ENCODE peak calls at places on chromosomes 5 and 9, in five cellular contexts. L, K, U, G and V are unnamed samples.

GRCh38 chr5:140311011-140311467 is 8.1 kb upstream of the PFDN1 start:
- DNase-seq in L (no peak), U (no peak), K (peak; percentile 16), G (no peak), V (peak; percentile 51)

GRCh38 chr5:115558388-115558956 is 13.9 kb upstream of the FEM1C start:
- DNase-seq in U (no peak), K (no peak), L (no peak), G (no peak), V (no peak)

GRCh38 chr5:66724336-66724735 is 128.1 kb downstream of the MAST4 start:
- DNase-seq in K (no peak), U (no peak), G (no peak), L (no peak), V (no peak)

GRCh38 chr5:175746851-175747250 is 89.0 kb downstream of the HRH2 start:
- DNase-seq in L (peak; percentile 52), U (no peak), K (no peak), G (peak; percentile 58), V (peak; percentile 6)

GRCh38 chr5:50593681-50594080 is 72.8 kb upstream of the PARP8 start:
- DNase-seq in U (no peak), K (no peak), G (no peak), L (no peak), V (no peak)

GRCh38 chr9:137543237-137543963 is 6.8 kb downstream of the PNPLA7 start:
- DNase-seq in L (no peak), G (no peak), K (no peak), U (no peak), V (no peak)

GRCh38 chr9:127586537-127586936 is 25.5 kb upstream of the STXBP1 start:
- DNase-seq in U (no peak), L (peak; percentile 79), G (peak; percentile 87), K (peak; percentile 75), V (peak; percentile 64)

GRCh38 chr5:155485344-155485743 is 471.8 kb downstream of the KIF4B start:
- DNase-seq in G (no peak), U (no peak), L (no peak), K (no peak), V (no peak)

GRCh38 chr5:13591621-13592020 is 352.9 kb downstream of the DNAH5 start:
- DNase-seq in K (no peak), U (no peak), L (no peak), G (no peak), V (no peak)

GRCh38 chr5:180289966-180290365 is 1.9 kb downstream of the MAPK9 start:
- DNase-seq in K (no peak), G (no peak), U (no peak), L (no peak), V (no peak)

GRCh38 chr5:37696190-37697021 is 143.4 kb downstream of the GDNF start:
- DNase-seq in K (peak; percentile 52), U (no peak), G (no peak), L (no peak), V (no peak)

GRCh38 chr9:72029986-72030385 is 30.4 kb downstream of the C9orf57 start:
- DNase-seq in L (no peak), U (no peak), K (no peak), G (no peak), V (no peak)

GRCh38 chr5:39599721-39600431 is 175.1 kb upstream of the DAB2 start:
- DNase-seq in U (no peak), L (no peak), K (no peak), G (no peak), V (peak; percentile 21)

GRCh38 chr5:33073856-33074255 is 362.7 kb downstream of the NPR3 start:
- DNase-seq in U (no peak), G (no peak), L (no peak), K (no peak), V (no peak)

GRCh38 chr5:133390416-133391155 is 221.8 kb downstream of the FSTL4 start:
- DNase-seq in L (no peak), G (no peak), U (no peak), K (no peak), V (no peak)

GRCh38 chr9:132990781-132991180 is 12.3 kb downstream of the GFI1B start:
- DNase-seq in L (no peak), G (peak; percentile 4), U (no peak), K (no peak), V (no peak)

GRCh38 chr5:135393229-135393628 is 5.8 kb downstream of the MACROH2A1 start:
- DNase-seq in K (no peak), G (no peak), L (no peak), U (no peak), V (no peak)

GRCh38 chr5:141778211-141778610 is 96.2 kb upstream of the ARAP3 start:
- DNase-seq in K (no peak), U (no peak), L (peak; percentile 38), G (no peak), V (no peak)

GRCh38 chr9:15501179-15501578 is 9.6 kb downstream of the PSIP1 start:
- DNase-seq in K (no peak), U (no peak), L (no peak), G (no peak), V (no peak)

GRCh38 chr9:15492485-15493150 is 18.2 kb downstream of the PSIP1 start:
- DNase-seq in L (no peak), K (no peak), U (no peak), G (no peak), V (no peak)

GRCh38 chr9:15499108-15499507 is 11.7 kb downstream of the PSIP1 start:
- DNase-seq in K (no peak), U (no peak), G (no peak), L (no peak), V (no peak)

GRCh38 chr9:15501803-15502202 is 9.0 kb downstream of the PSIP1 start:
- DNase-seq in L (no peak), G (no peak), K (no peak), U (no peak), V (no peak)

DNA sequence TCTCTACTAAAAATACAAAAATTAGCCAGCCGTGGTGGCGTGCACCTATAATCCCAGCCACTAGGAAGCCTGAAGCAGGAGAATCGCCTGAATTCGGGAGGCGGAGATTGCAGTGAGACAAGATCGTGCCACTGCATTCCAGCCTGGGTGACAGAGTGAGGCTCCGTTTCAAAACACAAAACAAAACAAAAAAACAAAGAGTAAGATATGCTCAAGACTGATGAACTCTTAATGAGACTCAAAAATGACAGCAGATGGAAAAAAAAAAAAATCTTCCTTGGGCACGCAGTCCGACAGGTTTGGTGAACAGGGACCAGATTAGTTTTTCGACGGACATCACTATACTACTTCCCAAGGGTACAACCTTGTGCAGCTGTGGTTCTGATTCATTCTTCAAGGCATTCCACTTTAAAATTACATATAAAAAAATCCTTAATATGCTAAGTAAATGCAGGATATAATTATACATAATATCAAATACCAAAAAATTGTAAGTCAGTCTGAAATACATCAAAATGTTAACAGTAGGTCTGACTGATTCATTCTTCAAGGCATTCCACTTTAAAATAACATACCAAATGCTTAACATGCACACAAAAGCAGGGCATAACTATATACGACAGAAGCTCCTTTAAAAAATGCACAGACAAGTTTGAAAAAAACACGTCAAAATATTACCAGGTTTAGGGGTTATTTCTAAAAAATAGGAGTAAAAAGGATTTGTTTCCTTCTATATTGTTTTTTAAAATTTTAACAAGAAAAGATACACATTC is 12.3 kb downstream of the PSIP1 start:
- DNase-seq in L (no peak), K (no peak), G (no peak), U (no peak), V (no peak)
- TF ChIP-seq FOXM1 in L (no peak), K (no peak), G (no peak), U (no peak), V (no peak)

GRCh38 chr9:120692901-120693573 is 21.2 kb downstream of the MEGF9 start:
- DNase-seq in U (no peak), K (no peak), G (no peak), L (no peak), V (no peak)

GRCh38 chr9:120696551-120697230 is 17.6 kb downstream of the MEGF9 start:
- DNase-seq in K (no peak), U (no peak), G (no peak), L (no peak), V (no peak)

GRCh38 chr9:120693609-120694008 is 20.7 kb downstream of the MEGF9 start:
- DNase-seq in K (peak; percentile 43), U (no peak), G (no peak), L (no peak), V (no peak)

GRCh38 chr9:120697448-120697847 is 16.8 kb downstream of the MEGF9 start:
- DNase-seq in K (no peak), G (no peak), U (no peak), L (no peak), V (no peak)

DNA sequence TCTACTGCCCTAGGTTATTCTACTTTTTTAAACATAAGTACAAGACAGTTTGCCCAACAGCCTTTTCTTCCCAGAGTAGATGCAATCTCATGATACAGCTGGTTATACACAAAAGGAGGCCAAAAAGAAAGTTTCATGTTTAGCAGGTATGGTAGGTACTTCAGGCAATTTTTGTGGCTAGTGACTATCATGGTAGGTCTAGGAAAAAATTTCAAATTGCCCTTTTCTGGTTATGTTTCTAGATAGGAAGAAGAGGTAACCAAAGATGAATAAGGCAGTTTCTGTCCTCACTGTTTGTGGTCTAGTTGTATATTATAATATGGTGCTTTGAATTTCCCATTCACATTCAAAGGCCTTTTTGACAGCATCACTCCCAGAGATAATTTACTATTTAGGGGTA is 19.7 kb downstream of the MEGF9 start:
- DNase-seq in K (no peak), U (no peak), L (no peak), G (no peak), V (no peak)
- TF ChIP-seq FOXM1 in K (no peak), U (no peak), L (no peak), G (no peak), V (no peak)

DNA sequence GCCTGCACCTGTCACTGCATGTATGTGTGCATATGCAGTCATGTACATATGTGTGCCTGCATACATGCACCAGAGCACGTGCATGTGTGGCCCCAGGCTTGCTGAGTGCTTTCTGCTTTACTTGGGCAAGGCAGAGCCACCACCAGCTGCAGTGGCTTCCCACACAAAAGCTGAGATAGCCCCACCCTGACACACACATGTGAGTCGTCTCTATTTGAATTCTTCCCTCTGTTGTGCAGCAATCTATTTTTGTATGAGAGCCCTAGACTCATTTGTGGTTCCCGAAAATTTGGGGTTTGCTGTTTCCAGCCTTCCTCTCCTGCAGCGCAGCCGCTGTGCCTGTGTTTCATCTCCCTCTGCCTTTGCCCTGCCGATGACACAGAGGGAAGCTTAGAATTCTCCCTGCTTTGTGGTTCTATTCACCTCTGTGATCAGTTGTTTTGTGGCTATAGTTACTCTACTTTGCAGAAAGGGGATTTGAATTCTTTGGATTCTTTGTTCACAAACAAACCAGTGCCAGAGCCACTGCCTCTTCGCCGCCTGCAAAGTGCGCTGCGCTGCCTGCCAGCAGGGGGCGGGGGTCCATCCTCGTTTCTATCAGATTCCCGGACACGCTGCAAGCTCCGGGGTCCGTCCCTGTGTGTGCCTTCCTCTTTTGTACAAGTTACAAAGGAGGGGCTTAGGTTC is 95.8 kb upstream of the DAP start:
- DNase-seq in K (peak; percentile 71), U (no peak), L (peak; percentile 67), G (peak; percentile 67), V (peak; percentile 61)
- TF ChIP-seq FOXM1 in K (no peak), U (no peak), L (no peak), G (no peak), V (no peak)

GRCh38 chr5:107337281-107337680 is 333.5 kb downstream of the EFNA5 start:
- DNase-seq in U (no peak), G (no peak), L (no peak), K (no peak), V (no peak)

GRCh38 chr5:107338341-107338740 is 332.4 kb downstream of the EFNA5 start:
- DNase-seq in G (no peak), L (no peak), K (no peak), U (no peak), V (no peak)

DNA sequence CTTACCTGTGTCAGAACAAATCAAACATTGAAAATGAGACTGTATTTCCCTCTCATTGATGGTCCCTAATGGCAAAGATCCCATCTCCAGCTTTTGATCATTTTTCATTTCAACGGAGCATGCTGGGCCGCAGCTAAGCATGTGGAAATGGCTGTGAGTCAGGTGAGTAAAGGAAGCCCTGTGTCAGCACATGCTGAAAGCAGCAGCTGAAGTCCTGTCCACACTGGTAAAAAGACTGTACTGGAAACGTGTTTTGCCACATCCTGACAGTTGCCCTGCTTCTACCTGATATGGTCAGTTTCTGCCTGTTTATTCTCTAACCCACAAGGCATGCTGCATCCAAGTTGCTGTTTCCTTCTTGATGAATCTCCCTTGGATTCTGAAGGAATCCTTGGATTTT is 330.1 kb downstream of the EFNA5 start:
- DNase-seq in L (no peak), G (no peak), K (no peak), U (no peak), V (no peak)
- TF ChIP-seq FOXM1 in L (no peak), G (no peak), K (no peak), U (no peak), V (no peak)